ENCODE peak calls at places on chromosomes 3 and 15, in seven cellular contexts. One of them, this sample, is unnamed.

GRCh38 chr3:16290007-16290826 is 25.2 kb downstream of the OXNAD1 start:
- DNase-seq in activated naive CD4-positive, alpha-beta T cell treated with anti-CD3 and anti-CD28 coated beads for 36 hours: peak; percentile 81
- DNase-seq in HT-29: peak; percentile 51
- DNase-seq in left lung: no peak
- DNase-seq in left ventricle myocardium superior: no peak
- DNase-seq in ELR: peak; percentile 65
- DNase-seq in activated T-helper 9 cell treated with anti-CD3 and anti-CD28 coated beads, Interleukin-2, amount 50 U/mL, for 16 hours: no peak
- DNase-seq in this sample: peak; percentile 55

GRCh38 chr3:32401541-32402052 is 9.9 kb downstream of the CMTM7 start:
- DNase-seq in activated naive CD4-positive, alpha-beta T cell treated with anti-CD3 and anti-CD28 coated beads for 36 hours: peak; percentile 77
- DNase-seq in HT-29: peak; percentile 61
- DNase-seq in left lung: peak; percentile 92
- DNase-seq in left ventricle myocardium superior: peak; percentile 93
- DNase-seq in ELR: peak; percentile 77
- DNase-seq in activated T-helper 9 cell treated with anti-CD3 and anti-CD28 coated beads, Interleukin-2, amount 50 U/mL, for 16 hours: peak; percentile 41
- DNase-seq in this sample: no peak

GRCh38 chr3:127688416-127689265 is 15.9 kb downstream of the ABTB1 start:
- DNase-seq in activated naive CD4-positive, alpha-beta T cell treated with anti-CD3 and anti-CD28 coated beads for 36 hours: no peak
- DNase-seq in HT-29: no peak
- DNase-seq in left lung: no peak
- DNase-seq in left ventricle myocardium superior: no peak
- DNase-seq in ELR: peak; percentile 65
- DNase-seq in activated T-helper 9 cell treated with anti-CD3 and anti-CD28 coated beads, Interleukin-2, amount 50 U/mL, for 16 hours: no peak
- DNase-seq in this sample: no peak

GRCh38 chr3:148591525-148591924 is 106.2 kb upstream of the AGTR1 start:
- DNase-seq in activated naive CD4-positive, alpha-beta T cell treated with anti-CD3 and anti-CD28 coated beads for 36 hours: no peak
- DNase-seq in HT-29: no peak
- DNase-seq in left lung: no peak
- DNase-seq in left ventricle myocardium superior: no peak
- DNase-seq in ELR: no peak
- DNase-seq in activated T-helper 9 cell treated with anti-CD3 and anti-CD28 coated beads, Interleukin-2, amount 50 U/mL, for 16 hours: no peak
- DNase-seq in this sample: no peak

GRCh38 chr3:50160561-50160983 is 5.4 kb downstream of the SEMA3F start:
- DNase-seq in activated naive CD4-positive, alpha-beta T cell treated with anti-CD3 and anti-CD28 coated beads for 36 hours: no peak
- DNase-seq in HT-29: no peak
- DNase-seq in left lung: no peak
- DNase-seq in left ventricle myocardium superior: peak; percentile 57
- DNase-seq in ELR: no peak
- DNase-seq in activated T-helper 9 cell treated with anti-CD3 and anti-CD28 coated beads, Interleukin-2, amount 50 U/mL, for 16 hours: no peak
- DNase-seq in this sample: peak; percentile 54

GRCh38 chr15:70196314-70197291 is 98.9 kb upstream of the TLE3 start:
- DNase-seq in activated naive CD4-positive, alpha-beta T cell treated with anti-CD3 and anti-CD28 coated beads for 36 hours: peak; percentile 46
- DNase-seq in HT-29: no peak
- DNase-seq in left lung: no peak
- DNase-seq in left ventricle myocardium superior: no peak
- DNase-seq in ELR: peak; percentile 79
- DNase-seq in activated T-helper 9 cell treated with anti-CD3 and anti-CD28 coated beads, Interleukin-2, amount 50 U/mL, for 16 hours: peak; percentile 36
- DNase-seq in this sample: no peak

GRCh38 chr3:179324270-179324754 is 1.5 kb downstream of the ZNF639 start:
- DNase-seq in activated naive CD4-positive, alpha-beta T cell treated with anti-CD3 and anti-CD28 coated beads for 36 hours: no peak
- DNase-seq in HT-29: peak; percentile 44
- DNase-seq in left lung: no peak
- DNase-seq in left ventricle myocardium superior: no peak
- DNase-seq in ELR: peak; percentile 63
- DNase-seq in activated T-helper 9 cell treated with anti-CD3 and anti-CD28 coated beads, Interleukin-2, amount 50 U/mL, for 16 hours: no peak
- DNase-seq in this sample: peak; percentile 60

GRCh38 chr15:91855684-91856553 is 2.4 kb downstream of the SLCO3A1 start:
- DNase-seq in activated naive CD4-positive, alpha-beta T cell treated with anti-CD3 and anti-CD28 coated beads for 36 hours: peak; percentile 46
- DNase-seq in HT-29: peak; percentile 78
- DNase-seq in left lung: no peak
- DNase-seq in left ventricle myocardium superior: no peak
- DNase-seq in ELR: no peak
- DNase-seq in activated T-helper 9 cell treated with anti-CD3 and anti-CD28 coated beads, Interleukin-2, amount 50 U/mL, for 16 hours: no peak
- DNase-seq in this sample: no peak

GRCh38 chr3:71011565-71012287 is 571.8 kb downstream of the FOXP1 start:
- DNase-seq in activated naive CD4-positive, alpha-beta T cell treated with anti-CD3 and anti-CD28 coated beads for 36 hours: no peak
- DNase-seq in HT-29: peak; percentile 68
- DNase-seq in left lung: no peak
- DNase-seq in left ventricle myocardium superior: no peak
- DNase-seq in ELR: peak; percentile 61
- DNase-seq in activated T-helper 9 cell treated with anti-CD3 and anti-CD28 coated beads, Interleukin-2, amount 50 U/mL, for 16 hours: no peak
- DNase-seq in this sample: no peak

GRCh38 chr3:188212308-188212969 is 58.5 kb downstream of the LPP start:
- DNase-seq in activated naive CD4-positive, alpha-beta T cell treated with anti-CD3 and anti-CD28 coated beads for 36 hours: no peak
- DNase-seq in HT-29: peak; percentile 47
- DNase-seq in left lung: no peak
- DNase-seq in left ventricle myocardium superior: no peak
- DNase-seq in ELR: peak; percentile 44
- DNase-seq in activated T-helper 9 cell treated with anti-CD3 and anti-CD28 coated beads, Interleukin-2, amount 50 U/mL, for 16 hours: no peak
- DNase-seq in this sample: no peak

GRCh38 chr3:176075046-176075445 is 1122.2 kb downstream of the TBL1XR1 start:
- DNase-seq in activated naive CD4-positive, alpha-beta T cell treated with anti-CD3 and anti-CD28 coated beads for 36 hours: no peak
- DNase-seq in HT-29: no peak
- DNase-seq in left lung: no peak
- DNase-seq in left ventricle myocardium superior: no peak
- DNase-seq in ELR: no peak
- DNase-seq in activated T-helper 9 cell treated with anti-CD3 and anti-CD28 coated beads, Interleukin-2, amount 50 U/mL, for 16 hours: no peak
- DNase-seq in this sample: no peak

GRCh38 chr15:39140060-39140604 is 440.7 kb upstream of the THBS1 start:
- DNase-seq in activated naive CD4-positive, alpha-beta T cell treated with anti-CD3 and anti-CD28 coated beads for 36 hours: peak; percentile 20
- DNase-seq in HT-29: peak; percentile 73
- DNase-seq in left lung: no peak
- DNase-seq in left ventricle myocardium superior: no peak
- DNase-seq in ELR: peak; percentile 92
- DNase-seq in activated T-helper 9 cell treated with anti-CD3 and anti-CD28 coated beads, Interleukin-2, amount 50 U/mL, for 16 hours: no peak
- DNase-seq in this sample: peak; percentile 81

GRCh38 chr3:191624299-191624698 is 163.3 kb downstream of the PYDC2 start:
- DNase-seq in activated naive CD4-positive, alpha-beta T cell treated with anti-CD3 and anti-CD28 coated beads for 36 hours: no peak
- DNase-seq in HT-29: no peak
- DNase-seq in left lung: no peak
- DNase-seq in left ventricle myocardium superior: no peak
- DNase-seq in ELR: no peak
- DNase-seq in activated T-helper 9 cell treated with anti-CD3 and anti-CD28 coated beads, Interleukin-2, amount 50 U/mL, for 16 hours: no peak
- DNase-seq in this sample: no peak

GRCh38 chr15:72369964-72370363 is 5.8 kb downstream of the HEXA start:
- DNase-seq in activated naive CD4-positive, alpha-beta T cell treated with anti-CD3 and anti-CD28 coated beads for 36 hours: no peak
- DNase-seq in HT-29: no peak
- DNase-seq in left lung: no peak
- DNase-seq in left ventricle myocardium superior: no peak
- DNase-seq in ELR: no peak
- DNase-seq in activated T-helper 9 cell treated with anti-CD3 and anti-CD28 coated beads, Interleukin-2, amount 50 U/mL, for 16 hours: no peak
- DNase-seq in this sample: no peak

GRCh38 chr15:100211855-100212850 is 129.6 kb downstream of the ADAMTS17 start:
- DNase-seq in activated naive CD4-positive, alpha-beta T cell treated with anti-CD3 and anti-CD28 coated beads for 36 hours: no peak
- DNase-seq in HT-29: peak; percentile 50
- DNase-seq in left lung: no peak
- DNase-seq in left ventricle myocardium superior: no peak
- DNase-seq in ELR: no peak
- DNase-seq in activated T-helper 9 cell treated with anti-CD3 and anti-CD28 coated beads, Interleukin-2, amount 50 U/mL, for 16 hours: no peak
- DNase-seq in this sample: no peak

GRCh38 chr3:113532698-113533533 is 561 bp downstream of the SIDT1 start:
- DNase-seq in activated naive CD4-positive, alpha-beta T cell treated with anti-CD3 and anti-CD28 coated beads for 36 hours: peak; percentile 31
- DNase-seq in HT-29: peak; percentile 23
- DNase-seq in left lung: peak; percentile 83
- DNase-seq in left ventricle myocardium superior: peak; percentile 37
- DNase-seq in ELR: peak; percentile 16
- DNase-seq in activated T-helper 9 cell treated with anti-CD3 and anti-CD28 coated beads, Interleukin-2, amount 50 U/mL, for 16 hours: peak; percentile 38
- DNase-seq in this sample: no peak

GRCh38 chr3:178198329-178198728 is 337.9 kb upstream of the KCNMB2 start:
- DNase-seq in activated naive CD4-positive, alpha-beta T cell treated with anti-CD3 and anti-CD28 coated beads for 36 hours: no peak
- DNase-seq in HT-29: no peak
- DNase-seq in left lung: no peak
- DNase-seq in left ventricle myocardium superior: no peak
- DNase-seq in ELR: peak; percentile 47
- DNase-seq in activated T-helper 9 cell treated with anti-CD3 and anti-CD28 coated beads, Interleukin-2, amount 50 U/mL, for 16 hours: no peak
- DNase-seq in this sample: no peak

GRCh38 chr15:72058590-72058989 is 59.4 kb downstream of the MYO9A start:
- DNase-seq in activated naive CD4-positive, alpha-beta T cell treated with anti-CD3 and anti-CD28 coated beads for 36 hours: no peak
- DNase-seq in HT-29: no peak
- DNase-seq in left lung: no peak
- DNase-seq in left ventricle myocardium superior: no peak
- DNase-seq in ELR: no peak
- DNase-seq in activated T-helper 9 cell treated with anti-CD3 and anti-CD28 coated beads, Interleukin-2, amount 50 U/mL, for 16 hours: no peak
- DNase-seq in this sample: no peak

GRCh38 chr15:60734846-60735245 is 255.9 kb upstream of the ICE2 start:
- DNase-seq in activated naive CD4-positive, alpha-beta T cell treated with anti-CD3 and anti-CD28 coated beads for 36 hours: no peak
- DNase-seq in HT-29: no peak
- DNase-seq in left lung: no peak
- DNase-seq in left ventricle myocardium superior: no peak
- DNase-seq in ELR: no peak
- DNase-seq in activated T-helper 9 cell treated with anti-CD3 and anti-CD28 coated beads, Interleukin-2, amount 50 U/mL, for 16 hours: no peak
- DNase-seq in this sample: no peak

GRCh38 chr3:184630861-184631260 is 69.3 kb downstream of the EPHB3 start:
- DNase-seq in activated naive CD4-positive, alpha-beta T cell treated with anti-CD3 and anti-CD28 coated beads for 36 hours: no peak
- DNase-seq in HT-29: no peak
- DNase-seq in left lung: no peak
- DNase-seq in left ventricle myocardium superior: no peak
- DNase-seq in ELR: no peak
- DNase-seq in activated T-helper 9 cell treated with anti-CD3 and anti-CD28 coated beads, Interleukin-2, amount 50 U/mL, for 16 hours: no peak
- DNase-seq in this sample: no peak

GRCh38 chr3:137767146-137768020 is 3.3 kb downstream of the SOX14 start:
- DNase-seq in activated naive CD4-positive, alpha-beta T cell treated with anti-CD3 and anti-CD28 coated beads for 36 hours: no peak
- DNase-seq in HT-29: no peak
- DNase-seq in left lung: no peak
- DNase-seq in left ventricle myocardium superior: no peak
- DNase-seq in ELR: no peak
- DNase-seq in activated T-helper 9 cell treated with anti-CD3 and anti-CD28 coated beads, Interleukin-2, amount 50 U/mL, for 16 hours: no peak
- DNase-seq in this sample: no peak

GRCh38 chr3:187737401-187738088 is 7.7 kb downstream of the BCL6 start:
- DNase-seq in activated naive CD4-positive, alpha-beta T cell treated with anti-CD3 and anti-CD28 coated beads for 36 hours: peak; percentile 83
- DNase-seq in HT-29: peak; percentile 49
- DNase-seq in left lung: peak; percentile 96
- DNase-seq in left ventricle myocardium superior: peak; percentile 88
- DNase-seq in ELR: peak; percentile 77
- DNase-seq in activated T-helper 9 cell treated with anti-CD3 and anti-CD28 coated beads, Interleukin-2, amount 50 U/mL, for 16 hours: peak; percentile 53
- DNase-seq in this sample: peak; percentile 45

GRCh38 chr3:134677196-134677986 is 26.6 kb upstream of the KY start:
- DNase-seq in activated naive CD4-positive, alpha-beta T cell treated with anti-CD3 and anti-CD28 coated beads for 36 hours: peak; percentile 13
- DNase-seq in HT-29: peak; percentile 31
- DNase-seq in left lung: no peak
- DNase-seq in left ventricle myocardium superior: peak; percentile 46
- DNase-seq in ELR: peak; percentile 23
- DNase-seq in activated T-helper 9 cell treated with anti-CD3 and anti-CD28 coated beads, Interleukin-2, amount 50 U/mL, for 16 hours: no peak
- DNase-seq in this sample: peak; percentile 67

GRCh38 chr3:114800272-114800671 is 346.8 kb downstream of the ZBTB20 start:
- DNase-seq in activated naive CD4-positive, alpha-beta T cell treated with anti-CD3 and anti-CD28 coated beads for 36 hours: no peak
- DNase-seq in HT-29: no peak
- DNase-seq in left lung: no peak
- DNase-seq in left ventricle myocardium superior: no peak
- DNase-seq in ELR: no peak
- DNase-seq in activated T-helper 9 cell treated with anti-CD3 and anti-CD28 coated beads, Interleukin-2, amount 50 U/mL, for 16 hours: no peak
- DNase-seq in this sample: no peak

GRCh38 chr3:168249048-168249538 is 153.4 kb upstream of the GOLIM4 start:
- DNase-seq in activated naive CD4-positive, alpha-beta T cell treated with anti-CD3 and anti-CD28 coated beads for 36 hours: no peak
- DNase-seq in HT-29: no peak
- DNase-seq in left lung: no peak
- DNase-seq in left ventricle myocardium superior: no peak
- DNase-seq in ELR: peak; percentile 21
- DNase-seq in activated T-helper 9 cell treated with anti-CD3 and anti-CD28 coated beads, Interleukin-2, amount 50 U/mL, for 16 hours: no peak
- DNase-seq in this sample: no peak

GRCh38 chr15:52005748-52006701 is 13.0 kb upstream of the MAPK6 start:
- DNase-seq in activated naive CD4-positive, alpha-beta T cell treated with anti-CD3 and anti-CD28 coated beads for 36 hours: peak; percentile 58
- DNase-seq in HT-29: no peak
- DNase-seq in left lung: no peak
- DNase-seq in left ventricle myocardium superior: no peak
- DNase-seq in ELR: peak; percentile 74
- DNase-seq in activated T-helper 9 cell treated with anti-CD3 and anti-CD28 coated beads, Interleukin-2, amount 50 U/mL, for 16 hours: no peak
- DNase-seq in this sample: peak; percentile 48

GRCh38 chr15:44591326-44591725 is 54.4 kb downstream of the EIF3J start:
- DNase-seq in activated naive CD4-positive, alpha-beta T cell treated with anti-CD3 and anti-CD28 coated beads for 36 hours: no peak
- DNase-seq in HT-29: peak; percentile 78
- DNase-seq in left lung: no peak
- DNase-seq in left ventricle myocardium superior: no peak
- DNase-seq in ELR: no peak
- DNase-seq in activated T-helper 9 cell treated with anti-CD3 and anti-CD28 coated beads, Interleukin-2, amount 50 U/mL, for 16 hours: no peak
- DNase-seq in this sample: no peak

GRCh38 chr3:184559336-184559735 is 2.2 kb upstream of the EPHB3 start:
- DNase-seq in activated naive CD4-positive, alpha-beta T cell treated with anti-CD3 and anti-CD28 coated beads for 36 hours: no peak
- DNase-seq in HT-29: peak; percentile 91
- DNase-seq in left lung: peak; percentile 84
- DNase-seq in left ventricle myocardium superior: no peak
- DNase-seq in ELR: no peak
- DNase-seq in activated T-helper 9 cell treated with anti-CD3 and anti-CD28 coated beads, Interleukin-2, amount 50 U/mL, for 16 hours: no peak
- DNase-seq in this sample: no peak

GRCh38 chr3:126910231-126910630 is 72.7 kb upstream of the PLXNA1 start:
- DNase-seq in activated naive CD4-positive, alpha-beta T cell treated with anti-CD3 and anti-CD28 coated beads for 36 hours: no peak
- DNase-seq in HT-29: no peak
- DNase-seq in left lung: no peak
- DNase-seq in left ventricle myocardium superior: no peak
- DNase-seq in ELR: no peak
- DNase-seq in activated T-helper 9 cell treated with anti-CD3 and anti-CD28 coated beads, Interleukin-2, amount 50 U/mL, for 16 hours: no peak
- DNase-seq in this sample: no peak

GRCh38 chr3:144119611-144120010 is 148.0 kb downstream of the DIPK2A start:
- DNase-seq in activated naive CD4-positive, alpha-beta T cell treated with anti-CD3 and anti-CD28 coated beads for 36 hours: no peak
- DNase-seq in HT-29: no peak
- DNase-seq in left lung: no peak
- DNase-seq in left ventricle myocardium superior: no peak
- DNase-seq in ELR: no peak
- DNase-seq in activated T-helper 9 cell treated with anti-CD3 and anti-CD28 coated beads, Interleukin-2, amount 50 U/mL, for 16 hours: no peak
- DNase-seq in this sample: no peak

GRCh38 chr3:52250122-52250521 is 4.6 kb downstream of the PPM1M start:
- DNase-seq in activated naive CD4-positive, alpha-beta T cell treated with anti-CD3 and anti-CD28 coated beads for 36 hours: peak; percentile 4
- DNase-seq in HT-29: no peak
- DNase-seq in left lung: no peak
- DNase-seq in left ventricle myocardium superior: no peak
- DNase-seq in ELR: no peak
- DNase-seq in activated T-helper 9 cell treated with anti-CD3 and anti-CD28 coated beads, Interleukin-2, amount 50 U/mL, for 16 hours: no peak
- DNase-seq in this sample: no peak

GRCh38 chr15:45457215-45457614 is 65.3 kb downstream of the SLC30A4 start:
- DNase-seq in activated naive CD4-positive, alpha-beta T cell treated with anti-CD3 and anti-CD28 coated beads for 36 hours: peak; percentile 11
- DNase-seq in HT-29: no peak
- DNase-seq in left lung: no peak
- DNase-seq in left ventricle myocardium superior: no peak
- DNase-seq in ELR: peak; percentile 20
- DNase-seq in activated T-helper 9 cell treated with anti-CD3 and anti-CD28 coated beads, Interleukin-2, amount 50 U/mL, for 16 hours: no peak
- DNase-seq in this sample: no peak

GRCh38 chr3:32757618-32758374 is 60.0 kb upstream of the TRIM71 start:
- DNase-seq in activated naive CD4-positive, alpha-beta T cell treated with anti-CD3 and anti-CD28 coated beads for 36 hours: no peak
- DNase-seq in HT-29: no peak
- DNase-seq in left lung: no peak
- DNase-seq in left ventricle myocardium superior: no peak
- DNase-seq in ELR: no peak
- DNase-seq in activated T-helper 9 cell treated with anti-CD3 and anti-CD28 coated beads, Interleukin-2, amount 50 U/mL, for 16 hours: no peak
- DNase-seq in this sample: peak; percentile 34

GRCh38 chr15:56934269-56934668 is 15.8 kb downstream of the TCF12 start:
- DNase-seq in activated naive CD4-positive, alpha-beta T cell treated with anti-CD3 and anti-CD28 coated beads for 36 hours: peak; percentile 22
- DNase-seq in HT-29: no peak
- DNase-seq in left lung: no peak
- DNase-seq in left ventricle myocardium superior: no peak
- DNase-seq in ELR: no peak
- DNase-seq in activated T-helper 9 cell treated with anti-CD3 and anti-CD28 coated beads, Interleukin-2, amount 50 U/mL, for 16 hours: no peak
- DNase-seq in this sample: no peak

GRCh38 chr3:18159681-18160080 is 265.5 kb downstream of the SATB1 start:
- DNase-seq in activated naive CD4-positive, alpha-beta T cell treated with anti-CD3 and anti-CD28 coated beads for 36 hours: no peak
- DNase-seq in HT-29: no peak
- DNase-seq in left lung: no peak
- DNase-seq in left ventricle myocardium superior: no peak
- DNase-seq in ELR: no peak
- DNase-seq in activated T-helper 9 cell treated with anti-CD3 and anti-CD28 coated beads, Interleukin-2, amount 50 U/mL, for 16 hours: no peak
- DNase-seq in this sample: no peak

GRCh38 chr3:150746791-150747590 is 16.0 kb downstream of the SIAH2 start:
- DNase-seq in activated naive CD4-positive, alpha-beta T cell treated with anti-CD3 and anti-CD28 coated beads for 36 hours: no peak
- DNase-seq in HT-29: no peak
- DNase-seq in left lung: no peak
- DNase-seq in left ventricle myocardium superior: no peak
- DNase-seq in ELR: no peak
- DNase-seq in activated T-helper 9 cell treated with anti-CD3 and anti-CD28 coated beads, Interleukin-2, amount 50 U/mL, for 16 hours: no peak
- DNase-seq in this sample: no peak